ENCODE peak calls at places on chromosomes 5 and 9, in four cellular contexts. A, C, L and Q are unnamed samples.

GRCh38 chr9:94250456-94250855 is 8.6 kb upstream of the ZNF169 start:
- DNase-seq in L (no peak), A (no peak), C (no peak), Q (no peak)

GRCh38 chr5:181069767-181070491 is 29.9 kb downstream of the BTNL9 start:
- DNase-seq in C (no peak), L (no peak), A (no peak), Q (no peak)

GRCh38 chr9:111789881-111790280 is 4.9 kb downstream of the SHOC1 start:
- DNase-seq in A (no peak), L (no peak), C (no peak), Q (no peak)

GRCh38 chr9:6153425-6153824 is 62.2 kb upstream of the IL33 start:
- DNase-seq in C (no peak), L (no peak), A (no peak), Q (no peak)

GRCh38 chr9:101409079-101409477 is 10.4 kb downstream of the ZNF189 start:
- DNase-seq in A (no peak), C (no peak), L (no peak), Q (no peak)

GRCh38 chr9:2833096-2833495 is 10.8 kb downstream of the PUM3 start:
- DNase-seq in L (no peak), C (no peak), A (no peak), Q (no peak)

GRCh38 chr9:122819326-122819725 is 9.1 kb downstream of the PDCL start:
- DNase-seq in C (no peak), L (no peak), A (no peak), Q (no peak)

GRCh38 chr9:135023389-135023788 is 64.1 kb upstream of the OLFM1 start:
- DNase-seq in C (no peak), L (peak), A (no peak), Q (no peak)

GRCh38 chr5:108686676-108687075 is 61.0 kb upstream of the FER start:
- DNase-seq in L (no peak), C (no peak), A (no peak), Q (no peak)

GRCh38 chr9:34139477-34140146 is 13.1 kb upstream of the DCAF12 start:
- DNase-seq in L (peak), A (no peak), C (no peak), Q (no peak)

GRCh38 chr5:127439544-127440096 is 77.8 kb upstream of the PRRC1 start:
- DNase-seq in L (no peak), A (no peak), C (no peak), Q (no peak)

GRCh38 chr5:128084228-128085167 is 932 bp downstream of the SLC12A2 start:
- DNase-seq in L (peak), A (peak), C (peak), Q (peak)

GRCh38 chr9:127734747-127735529 is at the start of gene TOR2A:
- DNase-seq in C (peak), A (peak), L (peak), Q (peak)

DNA sequence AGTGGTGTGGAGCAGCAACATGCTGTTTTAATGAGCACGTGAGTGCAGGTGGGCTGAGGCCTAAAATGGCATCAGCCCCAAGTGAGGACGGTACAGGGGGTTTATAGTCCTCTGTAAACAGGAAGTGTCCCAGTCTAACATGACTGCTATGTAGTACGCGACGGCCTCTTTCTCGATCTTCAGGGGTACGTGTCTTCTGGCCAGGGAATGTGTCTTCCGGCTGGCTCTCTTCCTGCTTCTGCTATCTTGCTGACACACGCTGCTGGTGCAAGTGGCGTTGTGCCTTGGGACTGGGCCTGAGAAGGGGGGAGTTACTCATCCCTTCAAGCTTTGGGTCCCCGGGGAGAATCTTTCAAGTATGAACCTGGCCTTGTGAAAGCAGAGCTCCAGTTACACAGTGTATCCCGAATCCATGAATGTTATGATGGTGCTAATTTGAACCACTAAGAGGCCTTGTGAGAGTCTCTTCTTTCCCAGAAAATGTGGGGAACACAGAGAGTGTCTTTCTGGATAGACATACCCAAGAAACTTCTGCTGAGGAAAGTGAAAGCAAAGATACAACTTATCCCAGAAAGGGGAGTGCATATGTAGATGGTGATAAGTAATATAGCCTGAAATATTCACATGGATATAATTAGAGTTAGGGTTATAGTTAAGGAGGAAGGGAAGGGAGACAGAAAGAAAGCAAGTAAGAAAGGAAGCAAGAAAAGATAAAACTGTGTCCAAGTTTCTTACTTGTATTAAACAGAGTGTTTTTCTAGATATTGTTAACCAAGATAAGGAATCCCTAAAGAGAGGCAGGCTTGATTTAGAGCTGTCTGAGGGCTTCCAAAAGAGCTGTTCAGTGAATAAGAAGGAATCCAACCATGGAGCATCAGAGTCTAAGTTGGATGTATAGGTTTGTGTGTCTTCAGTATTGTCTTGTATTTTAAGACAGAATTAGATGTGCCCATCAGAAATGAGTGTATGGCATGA is 35.5 kb upstream of the ANXA2R start:
- DNase-seq in L (peak), C (peak), A (no peak), Q (no peak)
- TF ChIP-seq POLR2A in L (no peak), C (no peak), A (no peak), Q (no peak)

GRCh38 chr5:16952968-16953671 is 17.0 kb upstream of the MYO10 start:
- DNase-seq in A (no peak), C (no peak), L (no peak), Q (no peak)

GRCh38 chr5:16953729-16954128 is 17.6 kb upstream of the MYO10 start:
- DNase-seq in A (no peak), C (no peak), L (no peak), Q (no peak)

DNA sequence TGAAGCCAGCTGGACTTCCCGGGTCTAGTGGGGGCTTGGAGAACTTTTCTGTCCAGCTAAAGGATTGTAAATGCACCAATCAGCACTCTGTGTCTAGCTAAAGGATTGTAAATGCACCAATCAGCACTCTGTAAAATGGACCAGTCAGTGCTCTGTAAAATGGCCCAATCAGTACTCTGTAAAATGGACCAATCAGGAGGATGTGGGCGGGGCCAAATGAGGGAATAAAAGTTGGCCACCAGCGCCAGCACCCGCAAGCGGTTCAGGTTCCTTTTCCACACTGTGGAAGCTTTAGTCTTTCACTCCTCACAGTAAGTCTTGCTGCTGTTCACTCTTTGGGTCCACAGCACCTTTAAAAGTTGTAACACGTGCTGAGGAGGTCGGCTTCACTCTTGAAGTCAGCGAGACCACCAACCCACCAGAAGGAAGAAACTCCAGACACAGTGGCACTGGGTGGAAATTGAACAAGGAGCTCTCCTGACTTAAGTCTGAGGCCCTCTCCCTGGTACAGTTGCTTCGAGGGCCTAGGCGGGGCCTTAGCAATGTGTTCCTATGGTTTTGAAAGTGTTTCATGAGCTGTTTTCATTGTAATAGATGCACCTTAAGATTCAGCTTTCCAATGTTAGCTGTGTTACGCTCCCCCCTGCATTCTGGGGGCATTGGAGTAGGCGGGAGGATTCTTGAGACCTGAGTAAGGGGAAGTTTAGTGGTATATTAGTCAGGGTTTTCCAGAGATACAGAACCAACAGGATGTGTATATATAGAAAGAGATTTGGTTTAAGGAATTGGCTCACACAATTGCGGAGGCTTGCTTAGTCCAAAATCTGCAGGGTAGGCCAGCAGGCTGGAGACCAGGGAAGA is 21.4 kb upstream of the MYO10 start:
- DNase-seq in L (no peak), A (no peak), C (no peak), Q (no peak)
- TF ChIP-seq POLR2A in L (no peak), A (no peak), C (no peak), Q (no peak)

GRCh38 chr9:137574192-137574591 is 4.5 kb downstream of the DPH7 start:
- DNase-seq in A (no peak), L (no peak), C (no peak), Q (no peak)

GRCh38 chr9:137575382-137575724 is 3.4 kb downstream of the DPH7 start:
- DNase-seq in L (no peak), A (no peak), C (no peak), Q (no peak)

GRCh38 chr9:137569609-137570203 is 9.0 kb downstream of the DPH7 start:
- DNase-seq in C (no peak), L (no peak), A (no peak), Q (no peak)

GRCh38 chr9:137575725-137576411 is 2.9 kb downstream of the DPH7 start:
- DNase-seq in C (no peak), L (no peak), A (no peak), Q (no peak)

GRCh38 chr9:137570566-137570965 is 8.2 kb downstream of the DPH7 start:
- DNase-seq in A (no peak), C (no peak), L (no peak), Q (no peak)
- TF ChIP-seq POLR2A in A (no peak), C (no peak), L (no peak), Q (no peak)

GRCh38 chr9:20496328-20496727 is 126.0 kb downstream of the MLLT3 start:
- DNase-seq in A (no peak), C (no peak), L (no peak), Q (no peak)
- TF ChIP-seq POLR2A in A (no peak), C (no peak), L (no peak), Q (no peak)

GRCh38 chr9:88387733-88388202 is 476 bp upstream of the SPIN1 start:
- DNase-seq in A (peak), C (peak), L (peak), Q (peak)

GRCh38 chr9:88388886-88389617 is 808 bp downstream of the SPIN1 start:
- DNase-seq in A (peak), C (peak), L (peak), Q (peak)

GRCh38 chr9:88387035-88387732 is 1.1 kb upstream of the SPIN1 start:
- DNase-seq in L (peak), C (peak), A (no peak), Q (peak)

GRCh38 chr9:88390371-88390990 is 2.2 kb downstream of the SPIN1 start:
- DNase-seq in C (no peak), A (no peak), L (no peak), Q (no peak)

GRCh38 chr9:88388203-88388885 is at the start of gene SPIN1:
- DNase-seq in L (peak), C (peak), A (peak), Q (peak)
- TF ChIP-seq POLR2A in L (peak), C (peak), A (peak), Q (no peak)

DNA sequence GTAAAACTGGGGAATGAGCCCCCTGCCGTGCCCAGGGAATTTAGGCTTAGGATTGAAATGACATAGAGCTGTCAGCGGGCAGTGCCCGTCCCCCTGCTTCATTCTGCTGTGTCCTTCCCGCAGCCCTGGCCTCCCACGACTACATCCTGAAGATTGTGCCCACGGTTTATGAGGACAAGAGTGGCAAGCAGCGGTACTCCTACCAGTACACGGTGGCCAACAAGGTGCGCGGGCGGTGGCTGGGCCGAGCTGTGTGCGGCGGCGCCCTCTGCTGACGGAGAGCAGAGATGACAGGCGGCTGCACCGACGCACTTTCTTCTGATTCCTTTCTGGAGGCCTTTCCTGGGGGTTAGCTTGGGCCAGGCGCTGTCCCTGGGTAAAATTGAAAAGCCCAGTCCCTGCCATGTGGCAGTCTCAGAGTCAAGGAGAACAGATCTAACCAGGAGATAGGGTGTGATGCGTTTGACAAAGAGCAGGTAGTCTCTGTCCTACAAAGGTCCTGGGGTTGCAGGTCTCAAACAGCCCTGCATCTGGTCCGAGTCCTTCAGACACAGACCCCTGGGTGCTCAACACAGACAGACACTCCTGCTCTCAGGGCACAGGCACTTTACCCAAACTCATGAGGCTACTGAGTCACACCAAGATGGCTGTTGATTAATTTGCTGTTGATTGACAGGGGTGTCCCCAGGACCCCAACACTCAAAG is 26.8 kb upstream of the RPL26L1 start:
- DNase-seq in A (peak), L (peak), C (peak), Q (peak)
- TF ChIP-seq POLR2A in A (no peak), L (peak), C (no peak), Q (no peak)

GRCh38 chr9:131393622-131394463 is at the start of gene PRRC2B:
- DNase-seq in C (peak), L (peak), A (peak), Q (peak)
- TF ChIP-seq POLR2A in C (peak), L (no peak), A (peak), Q (no peak)

GRCh38 chr5:140664353-140665119 is at the start of gene WDR55:
- DNase-seq in C (peak), A (peak), L (peak), Q (peak)
- TF ChIP-seq POLR2A in C (peak), A (peak), L (peak), Q (peak)

GRCh38 chr5:95647886-95648860 is 1.6 kb downstream of the RFESD start:
- DNase-seq in A (no peak), L (no peak), C (no peak), Q (no peak)
- TF ChIP-seq POLR2A in A (no peak), L (no peak), C (no peak), Q (no peak)